ENCODE peak calls at places on chromosomes 3 and 15, in ten cellular contexts. L is endodermal cell; G is kidney; Y is mesendoderm; H is mammary epithelial cell; J is cardiac muscle cell; D is CD8-positive, alpha-beta T cell; U is right lobe of liver; X is neuronal stem cell; W is IMR-90. R is an unnamed sample. For H3K4me1 and H3K36me3, the result is how much of the 10 kb centered on the place peaks cover.

GRCh38 chr15:66822576-66822975 is 120.5 kb downstream of the SMAD6 start:
- DNase-seq in J (no peak), D (no peak), G (no peak), L (peak), H (no peak), X (no peak), U (no peak), Y (no peak), W (no peak), R (no peak)

GRCh38 chr15:43911235-43911661 is 84.4 kb downstream of the WDR76 start:
- DNase-seq in D (no peak), Y (no peak), G (no peak), W (peak), L (no peak), J (peak), U (no peak), X (no peak), H (peak), R (no peak)

GRCh38 chr3:33364531-33365128 is 75.6 kb downstream of the UBP1 start:
- DNase-seq in Y (peak), U (no peak), L (peak), W (peak), D (no peak), H (no peak), J (no peak), G (no peak), X (no peak), R (no peak)

GRCh38 chr15:44034334-44034733 is 160.7 kb downstream of the FRMD5 start:
- DNase-seq in G (no peak), X (no peak), J (peak), Y (no peak), H (no peak), U (no peak), L (no peak), D (no peak), W (no peak), R (no peak)

GRCh38 chr15:66831801-66832390 is 129.9 kb downstream of the SMAD6 start:
- DNase-seq in J (no peak), X (no peak), L (no peak), G (no peak), Y (no peak), D (no peak), H (no peak), W (no peak), U (no peak), R (no peak)

GRCh38 chr15:87578776-87579175 is 677.8 kb downstream of the NTRK3 start:
- DNase-seq in Y (no peak), H (peak), L (no peak), G (no peak), U (no peak), X (no peak), J (no peak), D (no peak), W (no peak), R (no peak)

GRCh38 chr3:134326760-134327593 is 47.3 kb downstream of the AMOTL2 start:
- DNase-seq in J (peak), H (peak), L (peak), W (peak), G (peak), U (no peak), Y (peak), D (no peak), X (peak), R (peak)

GRCh38 chr3:62724503-62724902 is 150.7 kb downstream of the CADPS start:
- DNase-seq in Y (no peak), W (no peak), G (no peak), D (no peak), U (no peak), J (no peak), H (no peak), L (no peak), X (no peak), R (no peak)

GRCh38 chr3:109922898-109923297 is 585.6 kb upstream of the DPPA4 start:
- DNase-seq in H (no peak), Y (no peak), D (no peak), G (no peak), J (no peak), L (no peak), W (no peak), U (no peak), X (no peak), R (peak)

GRCh38 chr3:32951410-32951811 is at the start of gene CCR4:
- DNase-seq in W (no peak), H (no peak), L (no peak), Y (no peak), G (no peak), X (no peak), J (peak), U (no peak), D (peak), R (no peak)

GRCh38 chr3:13684854-13685253 is 135.9 kb downstream of the FBLN2 start:
- DNase-seq in U (no peak), L (no peak), Y (no peak), W (no peak), D (no peak), X (no peak), J (no peak), H (no peak), G (no peak), R (no peak)

GRCh38 chr15:39581501-39582285 is 814 bp downstream of the THBS1 start:
- DNase-seq in X (no peak), U (peak), D (no peak), Y (peak), L (peak), H (peak), G (peak), W (peak), J (peak), R (peak)

GRCh38 chr15:77457619-77458265 is 37.1 kb downstream of the HMG20A start:
- DNase-seq in L (no peak), D (no peak), X (no peak), Y (no peak), G (no peak), U (no peak), H (peak), J (peak), W (peak), R (no peak)

GRCh38 chr3:21902956-21903355 is 151.9 kb upstream of the ZNF385D start:
- DNase-seq in L (no peak), G (no peak), Y (no peak), D (no peak), J (no peak), W (no peak), U (no peak), X (no peak), H (no peak), R (no peak)

GRCh38 chr15:74723754-74724334 is 1.5 kb downstream of the CYP1A1 start:
- DNase-seq in Y (peak), H (peak), W (peak), G (no peak), L (peak), X (peak), D (no peak), J (peak), U (no peak), R (peak)

GRCh38 chr3:42014443-42014945 is 52.6 kb upstream of the ULK4 start:
- DNase-seq in H (no peak), W (no peak), D (no peak), G (no peak), L (peak), U (no peak), J (no peak), X (no peak), Y (peak), R (peak)

GRCh38 chr3:27533718-27534578 is 49.8 kb upstream of the SLC4A7 start:
- DNase-seq in W (peak), Y (peak), J (peak), X (no peak), G (peak), H (peak), U (peak), D (peak), L (peak), R (peak)

GRCh38 chr15:26325495-26325894 is 447.4 kb downstream of the GABRB3 start:
- DNase-seq in W (no peak), H (no peak), U (no peak), D (no peak), Y (peak), G (no peak), X (no peak), J (no peak), L (no peak), R (peak)

GRCh38 chr3:71893120-71893519 is 108.2 kb upstream of the PROK2 start:
- DNase-seq in G (no peak), Y (no peak), H (no peak), D (no peak), W (no peak), U (no peak), X (no peak), J (no peak), L (no peak), R (no peak)

GRCh38 chr15:96360581-96361308 is 30.2 kb downstream of the NR2F2 start:
- DNase-seq in W (no peak), J (no peak), D (no peak), X (peak), U (no peak), L (peak), G (peak), H (no peak), Y (peak), R (no peak)

GRCh38 chr3:33211444-33211843 is 7.2 kb downstream of the SUSD5 start:
- DNase-seq in W (peak), D (no peak), U (no peak), G (no peak), J (peak), H (peak), L (no peak), X (no peak), Y (no peak), R (no peak)

GRCh38 chr3:39434574-39434973 is 28.1 kb downstream of the RPSA start:
- DNase-seq in L (no peak), G (no peak), D (no peak), J (no peak), X (no peak), H (peak), Y (no peak), U (no peak), W (peak), R (no peak)

GRCh38 chr3:52890735-52891134 is 6.6 kb downstream of the STIMATE start:
- DNase-seq in Y (no peak), J (no peak), D (no peak), W (no peak), G (no peak), H (no peak), X (no peak), L (no peak), U (no peak), R (no peak)

GRCh38 chr15:80247320-80247719 is 4.7 kb downstream of the CTXND1 start:
- DNase-seq in J (no peak), G (no peak), X (no peak), W (no peak), H (no peak), U (no peak), D (no peak), Y (no peak), L (no peak), R (no peak)

GRCh38 chr3:3127432-3128010 is 781 bp downstream of the TRNT1 start:
- DNase-seq in G (no peak), J (peak), Y (peak), W (peak), H (peak), X (no peak), D (peak), L (peak), U (no peak), R (no peak)

GRCh38 chr15:72599855-72600464 is 54.5 kb upstream of the GOLGA6B start:
- DNase-seq in H (peak), L (peak), X (no peak), U (no peak), Y (peak), W (peak), D (peak), J (peak), G (no peak), R (peak)

GRCh38 chr15:67968564-67969440 is 85.3 kb upstream of the PIAS1 start:
- DNase-seq in L (no peak), D (no peak), Y (no peak), X (peak), W (no peak), J (no peak), G (no peak), H (no peak), U (no peak), R (peak)
- H3K4me1 ChIP-seq in L (under half), D (under half), Y (under half), X (under half), W (under half), J (under half), G (under half), H (under half), U (under half), R (under half)

GRCh38 chr3:111545349-111545748 is 3.4 kb downstream of the CD96 start:
- DNase-seq in W (no peak), D (no peak), X (no peak), J (no peak), Y (no peak), G (no peak), H (no peak), L (no peak), U (no peak), R (no peak)

GRCh38 chr3:111548756-111549155 is 6.8 kb downstream of the CD96 start:
- DNase-seq in D (no peak), X (no peak), W (no peak), Y (no peak), H (no peak), U (no peak), J (no peak), G (no peak), L (no peak), R (no peak)

GRCh38 chr3:111547645-111548044 is 5.6 kb downstream of the CD96 start:
- DNase-seq in G (no peak), Y (no peak), D (peak), W (no peak), H (no peak), X (no peak), J (no peak), L (no peak), U (no peak), R (no peak)

DNA sequence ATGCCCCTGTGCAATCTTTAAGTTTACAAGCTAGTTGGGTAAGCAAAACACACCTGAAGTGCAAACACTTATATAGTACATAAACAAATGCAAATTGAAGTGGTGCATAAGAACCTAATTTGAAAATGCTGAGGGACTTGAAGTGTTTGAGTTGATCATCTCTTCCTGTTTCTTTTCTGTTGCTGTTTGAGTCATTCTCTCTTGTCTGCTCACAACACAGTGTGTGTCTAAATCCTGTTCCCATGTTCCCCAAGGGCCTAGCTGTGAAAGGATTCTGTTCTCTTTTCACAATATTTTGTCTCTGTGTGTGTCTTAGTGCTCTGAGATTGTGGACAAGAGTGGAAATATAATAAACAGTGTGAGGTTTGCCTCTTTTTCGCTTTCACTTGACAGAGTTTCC is 6.1 kb downstream of the CD96 start:
- DNase-seq in X (no peak), U (no peak), J (no peak), L (no peak), G (no peak), H (no peak), W (peak), D (no peak), Y (no peak), R (no peak)
- H3K4me3 ChIP-seq in X (no peak), U (no peak), J (no peak), L (no peak), G (no peak), H (no peak), W (no peak), D (peak), Y (no peak), R (no peak)

DNA sequence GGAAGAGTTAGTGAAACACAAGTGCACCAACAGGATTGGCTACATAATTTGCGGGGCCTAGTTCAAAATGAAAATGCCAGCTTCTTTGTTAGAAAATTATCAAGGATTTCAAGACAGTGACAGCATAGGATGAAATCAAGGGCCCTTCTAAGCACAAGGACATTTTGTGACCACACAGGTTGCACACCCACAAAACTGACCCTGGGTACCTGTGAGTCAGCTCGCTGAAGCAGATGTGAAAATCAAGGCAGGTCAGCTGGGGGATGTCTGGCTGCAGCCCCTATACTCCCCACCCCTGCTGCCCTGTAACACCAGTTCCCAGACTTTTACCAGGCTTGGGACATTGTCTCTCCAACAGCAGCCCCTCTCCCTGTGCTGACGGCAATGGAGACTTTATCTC is 102.2 kb upstream of the ETV5 start:
- DNase-seq in J (no peak), W (no peak), H (no peak), L (no peak), D (no peak), Y (no peak), U (no peak), G (no peak), X (no peak), R (no peak)
- H3K36me3 ChIP-seq in J (under half), W (under half), H (under half), L (under half), D (under half), Y (under half), U (under half), G (under half), X (under half), R (under half)

GRCh38 chr3:46927718-46928073 is 48.8 kb downstream of the CCDC12 start:
- DNase-seq in X (no peak), J (no peak), G (no peak), L (no peak), Y (no peak), U (no peak), H (no peak), D (no peak), W (no peak), R (no peak)
- H3K4me1 ChIP-seq in X (under half), J (under half), G (half or more), L (under half), Y (under half), U (under half), H (under half), D (half or more), W (under half), R (under half)

DNA sequence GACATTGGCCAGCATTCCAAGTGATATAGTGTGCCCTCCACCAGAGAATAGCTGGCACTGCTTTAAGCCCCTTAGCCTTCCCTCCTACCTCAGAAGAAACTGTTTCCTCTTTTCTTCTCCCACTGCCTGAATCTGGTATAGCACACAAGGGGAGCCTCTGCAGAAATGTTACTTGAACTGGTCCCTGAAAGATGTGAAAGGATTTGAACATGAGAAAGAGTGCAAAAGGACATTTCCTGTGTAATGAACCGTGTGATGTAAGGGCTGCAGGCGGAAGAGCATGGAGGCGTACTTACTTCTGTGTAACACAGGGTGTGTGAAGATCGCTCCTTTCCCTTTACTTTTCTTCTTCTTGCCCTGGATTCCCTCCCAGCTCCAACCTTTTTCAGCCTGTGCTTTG is 8.3 kb downstream of the TMOD3 start:
- DNase-seq in X (no peak), D (no peak), G (no peak), L (no peak), W (peak), H (no peak), U (no peak), J (peak), Y (no peak), R (no peak)
- H3K4me3 ChIP-seq in X (peak), D (no peak), G (peak), L (no peak), W (no peak), H (no peak), U (no peak), J (no peak), Y (no peak), R (no peak)

GRCh38 chr15:85639752-85640381 is 154.9 kb downstream of the KLHL25 start:
- DNase-seq in Y (no peak), X (no peak), J (peak), W (peak), U (no peak), L (no peak), H (peak), G (no peak), D (no peak), R (no peak)
- H3K36me3 ChIP-seq in Y (under half), X (under half), J (under half), W (under half), U (under half), L (half or more), H (under half), G (under half), D (under half), R (under half)

DNA sequence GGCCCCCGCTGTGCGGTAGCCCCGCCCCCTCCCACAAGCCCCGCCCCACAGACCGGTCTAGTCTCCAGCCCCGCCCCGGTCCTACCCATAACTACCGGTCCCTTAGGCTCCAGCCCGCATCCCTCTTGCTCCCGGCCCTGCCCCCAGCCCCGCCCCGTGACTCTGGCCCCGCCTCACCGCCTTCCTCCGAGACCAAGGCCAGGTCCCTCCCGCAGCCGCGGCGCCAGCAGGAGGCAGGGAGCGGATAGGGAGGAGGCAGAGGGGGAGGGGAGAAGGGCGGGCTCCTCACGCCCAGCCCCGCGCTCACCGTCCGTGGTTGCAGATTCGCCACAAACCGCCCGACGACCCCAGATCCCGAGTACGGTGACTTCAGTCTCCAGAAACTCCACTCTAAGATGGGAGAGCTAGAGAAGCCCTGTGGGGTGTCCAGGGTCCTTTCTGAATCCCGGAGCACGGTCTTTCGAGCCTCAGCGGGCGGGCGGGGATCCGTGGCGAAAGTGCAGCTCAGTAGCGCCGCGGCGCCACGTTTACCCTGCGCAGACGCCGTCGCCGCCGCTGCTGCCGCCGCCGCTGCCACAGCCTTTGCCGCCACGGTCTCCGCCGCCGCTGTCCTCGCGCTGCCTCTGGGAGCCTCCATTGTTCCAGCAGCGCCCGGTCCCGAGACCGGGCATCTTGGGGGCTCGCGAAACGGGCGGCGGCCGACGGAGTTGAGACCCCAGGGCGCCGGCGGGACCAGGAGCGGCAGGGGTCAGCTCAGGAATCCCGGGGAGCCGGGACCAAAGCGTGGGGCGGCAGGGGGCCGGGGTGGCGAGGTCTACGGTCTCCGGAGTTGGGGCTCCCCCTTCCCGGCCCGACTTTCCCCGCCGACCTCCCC is at the start of gene BRPF1:
- DNase-seq in D (peak), J (peak), L (peak), H (peak), Y (peak), U (peak), X (peak), G (peak), W (peak), R (peak)
- H3K4me1 ChIP-seq in D (under half), J (under half), L (under half), H (under half), Y (under half), U (under half), X (under half), G (under half), W (under half), R (under half)

R was measured in HAP-1.